ENCODE peak calls at places on chromosomes 11 and 22, in seven cellular contexts. E is foreskin fibroblast, U is brain microvascular endothelial cell, O is upper lobe of right lung, D is coronary artery, L is omental fat pad, Y is HFF-Myc. X is an unnamed sample.
A peak's percentile ranks its signal among the peaks of the same experiment; 100 is the strongest.

GRCh38 chr22:37775785-37776638 is 31.7 kb upstream of the GCAT start:
- DNase-seq in E (peak; percentile 85), U (no peak), O (no peak), D (no peak), L (no peak), Y (peak; percentile 37), X (no peak)

GRCh38 chr11:18312663-18313420 is 9.1 kb downstream of the HPS5 start:
- DNase-seq in E (peak; percentile 53), U (peak; percentile 46), O (no peak), D (no peak), L (no peak), Y (peak; percentile 27), X (no peak)

GRCh38 chr22:35301370-35301874 is 1.7 kb downstream of the TOM1 start:
- DNase-seq in E (peak; percentile 83), U (peak; percentile 91), O (peak; percentile 84), D (no peak), L (peak; percentile 44), Y (no peak), X (no peak)

GRCh38 chr11:71301046-71301857 is 48.9 kb upstream of the SHANK2 start:
- DNase-seq in E (no peak), U (no peak), O (peak; percentile 48), D (peak; percentile 45), L (no peak), Y (no peak), X (peak; percentile 31)

GRCh38 chr11:114358711-114359110 is 41.6 kb downstream of the C11orf71 start:
- DNase-seq in E (no peak), U (no peak), O (no peak), D (no peak), L (no peak), Y (no peak), X (no peak)

GRCh38 chr11:66218026-66218425 is 50.4 kb upstream of the RAB1B start:
- DNase-seq in E (no peak), U (no peak), O (peak; percentile 6), D (peak; percentile 31), L (no peak), Y (no peak), X (no peak)

GRCh38 chr11:94545641-94546470 is 2.1 kb downstream of the FUT4 start:
- DNase-seq in E (no peak), U (no peak), O (no peak), D (no peak), L (no peak), Y (no peak), X (no peak)

GRCh38 chr11:65378208-65378927 is 4.1 kb downstream of the SLC25A45 start:
- DNase-seq in E (no peak), U (no peak), O (no peak), D (no peak), L (no peak), Y (no peak), X (no peak)

GRCh38 chr22:37094239-37094638 is 15.3 kb downstream of the TMPRSS6 start:
- DNase-seq in E (no peak), U (no peak), O (no peak), D (no peak), L (no peak), Y (no peak), X (no peak)

GRCh38 chr11:7547687-7548086 is 33.9 kb downstream of the PPFIBP2 start:
- DNase-seq in E (no peak), U (no peak), O (no peak), D (no peak), L (no peak), Y (no peak), X (no peak)

GRCh38 chr22:47631571-47632102 is 869.2 kb downstream of the TBC1D22A start:
- DNase-seq in E (no peak), U (no peak), O (peak; percentile 36), D (no peak), L (no peak), Y (no peak), X (no peak)

GRCh38 chr22:42792909-42793847 is 63.9 kb downstream of the ARFGAP3 start:
- DNase-seq in E (no peak), U (no peak), O (peak; percentile 62), D (no peak), L (no peak), Y (no peak), X (no peak)

GRCh38 chr11:67254768-67255167 is 11.5 kb upstream of the GRK2 start:
- DNase-seq in E (no peak), U (no peak), O (no peak), D (no peak), L (no peak), Y (no peak), X (no peak)

DNA sequence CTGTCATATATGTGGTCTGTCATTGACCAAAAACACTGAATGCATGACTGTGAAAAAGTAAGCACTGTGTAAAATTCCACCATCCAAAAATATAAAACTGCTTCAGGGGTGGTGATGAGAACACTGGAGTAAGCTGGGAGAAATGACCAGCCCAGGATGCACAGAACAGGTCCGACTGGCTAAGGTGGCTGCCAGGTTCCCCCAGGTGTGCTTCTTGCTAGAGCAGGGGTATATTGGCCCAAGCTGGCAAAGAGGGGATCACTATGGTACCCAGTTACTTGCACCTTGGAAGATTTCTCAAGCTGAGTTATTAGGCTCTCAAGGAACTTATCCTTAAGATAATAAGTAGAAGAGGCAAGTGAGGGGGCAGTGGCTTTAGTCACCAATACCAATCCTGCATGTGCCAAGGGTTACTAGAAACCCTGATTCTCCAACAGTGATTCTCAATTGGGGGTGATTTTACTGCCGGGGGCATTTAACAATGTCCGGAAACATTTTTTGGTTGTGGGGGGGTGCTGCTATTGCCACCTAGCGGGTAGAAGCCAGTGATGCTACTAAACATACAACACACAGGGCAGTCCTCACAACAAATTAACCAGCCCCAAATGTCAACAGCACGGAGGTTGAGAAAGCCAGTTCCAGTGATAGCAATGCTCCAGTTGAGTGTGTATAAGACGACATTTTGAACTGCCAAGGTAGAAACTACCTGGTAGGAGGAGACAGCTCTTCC is 15.7 kb downstream of the SNU13 start:
- DNase-seq in E (no peak), U (no peak), O (no peak), D (no peak), L (no peak), Y (no peak), X (no peak)
- TF ChIP-seq CTCF in E (peak; percentile 48), U (peak; percentile 59), O (peak; percentile 15), D (no peak), L (no peak), Y (peak; percentile 42), X (peak; percentile 41)

DNA sequence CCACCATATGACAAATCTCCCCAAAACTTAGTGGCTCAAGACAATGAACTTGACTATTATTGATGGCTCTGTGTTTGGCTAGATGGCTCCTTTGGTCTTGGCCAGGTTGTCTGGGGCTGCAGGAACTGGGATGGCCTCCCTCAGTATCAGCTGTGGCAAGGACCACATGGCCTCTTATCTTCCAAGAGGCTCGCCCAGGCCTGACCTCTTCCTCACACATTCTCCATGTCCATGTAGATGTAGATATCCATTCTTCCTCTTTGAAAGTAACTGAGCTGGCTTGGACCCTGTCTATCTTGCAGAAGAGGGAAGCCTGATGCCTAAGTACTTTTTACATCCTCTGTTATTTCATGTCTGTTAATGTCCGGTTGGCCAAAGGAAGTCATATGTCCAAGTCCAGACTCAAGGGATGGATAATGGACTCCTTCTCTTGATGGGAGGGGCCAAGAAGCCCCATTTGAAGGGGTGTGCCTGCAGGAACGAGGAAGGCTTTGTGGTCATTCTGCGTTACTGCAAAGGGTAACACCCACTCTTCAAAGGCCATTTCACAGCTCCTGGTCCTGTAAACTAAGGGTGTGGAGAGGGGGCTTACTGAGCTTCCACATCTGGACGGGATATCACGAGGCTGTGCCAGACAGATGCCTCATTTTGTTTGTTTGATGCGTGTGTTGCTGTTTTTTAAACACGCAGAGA is 87.1 kb downstream of the GRIK4 start:
- DNase-seq in E (no peak), U (no peak), O (peak; percentile 28), D (no peak), L (no peak), Y (no peak), X (no peak)
- TF ChIP-seq CTCF in E (no peak), U (no peak), O (no peak), D (no peak), L (no peak), Y (no peak), X (no peak)

GRCh38 chr11:117620131-117620530 is 176.9 kb downstream of the DSCAML1 start:
- DNase-seq in E (no peak), U (no peak), O (peak; percentile 17), D (no peak), L (no peak), Y (no peak), X (no peak)

GRCh38 chr11:117618273-117618672 is 178.7 kb downstream of the DSCAML1 start:
- DNase-seq in E (no peak), U (no peak), O (peak; percentile 0), D (no peak), L (no peak), Y (no peak), X (no peak)

GRCh38 chr11:117620659-117621058 is 176.4 kb downstream of the DSCAML1 start:
- DNase-seq in E (no peak), U (no peak), O (no peak), D (no peak), L (no peak), Y (no peak), X (no peak)

GRCh38 chr11:117616979-117617378 is 180.0 kb downstream of the DSCAML1 start:
- DNase-seq in E (no peak), U (no peak), O (peak; percentile 13), D (no peak), L (no peak), Y (no peak), X (no peak)

GRCh38 chr11:117618956-117619355 is 178.1 kb downstream of the DSCAML1 start:
- DNase-seq in E (no peak), U (no peak), O (peak; percentile 32), D (no peak), L (no peak), Y (no peak), X (no peak)
- TF ChIP-seq CTCF in E (no peak), U (no peak), O (no peak), D (no peak), L (no peak), Y (no peak), X (no peak)

GRCh38 chr11:116422976-116423375 is 349.8 kb downstream of the BUD13 start:
- DNase-seq in E (no peak), U (no peak), O (no peak), D (no peak), L (no peak), Y (no peak), X (no peak)
- TF ChIP-seq CTCF in E (no peak), U (no peak), O (no peak), D (no peak), L (no peak), Y (no peak), X (no peak)